ENCODE peak calls at places on chromosome 18, in five cellular contexts. One of them, this sample, is unnamed.

GRCh38 chr18:69387181-69387580 is 13.5 kb upstream of the DOK6 start:
- DNase-seq in posterior cingulate gyrus: no peak
- DNase-seq in foreskin melanocyte: no peak
- DNase-seq in lung microvascular endothelial cell: no peak
- DNase-seq in effector memory CD8-positive, alpha-beta T cell: no peak
- DNase-seq in this sample: no peak

GRCh38 chr18:56139792-56140254 is 498.6 kb downstream of the TXNL1 start:
- DNase-seq in lung microvascular endothelial cell: no peak
- DNase-seq in posterior cingulate gyrus: peak
- DNase-seq in foreskin melanocyte: no peak
- DNase-seq in effector memory CD8-positive, alpha-beta T cell: no peak
- DNase-seq in this sample: no peak

GRCh38 chr18:13439475-13439874 is 220.9 kb downstream of the LDLRAD4 start:
- DNase-seq in foreskin melanocyte: no peak
- DNase-seq in effector memory CD8-positive, alpha-beta T cell: no peak
- DNase-seq in posterior cingulate gyrus: no peak
- DNase-seq in lung microvascular endothelial cell: no peak
- DNase-seq in this sample: no peak

GRCh38 chr18:12659904-12660605 is 2.1 kb upstream of the SPIRE1 start:
- DNase-seq in lung microvascular endothelial cell: peak
- DNase-seq in foreskin melanocyte: no peak
- DNase-seq in posterior cingulate gyrus: no peak
- DNase-seq in effector memory CD8-positive, alpha-beta T cell: peak
- DNase-seq in this sample: peak

GRCh38 chr18:245282-245847 is 22.5 kb downstream of the THOC1 start:
- DNase-seq in lung microvascular endothelial cell: no peak
- DNase-seq in foreskin melanocyte: peak
- DNase-seq in effector memory CD8-positive, alpha-beta T cell: no peak
- DNase-seq in posterior cingulate gyrus: no peak
- DNase-seq in this sample: no peak

GRCh38 chr18:12327510-12328178 is 19.6 kb downstream of the TUBB6 start:
- DNase-seq in effector memory CD8-positive, alpha-beta T cell: peak
- DNase-seq in lung microvascular endothelial cell: peak
- DNase-seq in foreskin melanocyte: peak
- DNase-seq in posterior cingulate gyrus: no peak
- DNase-seq in this sample: no peak

GRCh38 chr18:68713131-68713530 is 1.8 kb downstream of the TMX3 start:
- DNase-seq in effector memory CD8-positive, alpha-beta T cell: no peak
- DNase-seq in posterior cingulate gyrus: no peak
- DNase-seq in lung microvascular endothelial cell: no peak
- DNase-seq in foreskin melanocyte: no peak
- DNase-seq in this sample: no peak

GRCh38 chr18:75351409-75351808 is 76.1 kb downstream of the SMIM21 start:
- DNase-seq in posterior cingulate gyrus: no peak
- DNase-seq in lung microvascular endothelial cell: no peak
- DNase-seq in effector memory CD8-positive, alpha-beta T cell: no peak
- DNase-seq in foreskin melanocyte: no peak
- DNase-seq in this sample: no peak

GRCh38 chr18:48045744-48046143 is 115.3 kb upstream of the SMAD2 start:
- DNase-seq in lung microvascular endothelial cell: no peak
- DNase-seq in posterior cingulate gyrus: no peak
- DNase-seq in effector memory CD8-positive, alpha-beta T cell: no peak
- DNase-seq in foreskin melanocyte: no peak
- DNase-seq in this sample: no peak

This sample was measured in glomerular endothelial cell.